ENCODE peak calls at places on chromosomes 16 and 17, in four cellular contexts. R is transverse colon, Y is K562, S is IMR-90. K is an unnamed sample. For H3K9me3, the result is how much of the 10 kb centered on the place peaks cover.

GRCh38 chr16:85269165-85269564 is 156.9 kb upstream of the CIBAR2 start:
- DNase-seq in S (no peak), R (no peak), Y (no peak), K (no peak)

GRCh38 chr16:49923411-49923810 is 67.5 kb upstream of the ZNF423 start:
- DNase-seq in R (no peak), Y (no peak), S (no peak), K (peak)

GRCh38 chr17:2028234-2028614 is 1.7 kb upstream of the DPH1 start:
- DNase-seq in S (no peak), R (no peak), Y (no peak), K (no peak)

GRCh38 chr17:63082273-63082861 is 116.3 kb downstream of the TANC2 start:
- DNase-seq in Y (no peak), R (no peak), S (peak), K (no peak)

GRCh38 chr16:67421030-67421429 is 4.8 kb upstream of the ZDHHC1 start:
- DNase-seq in Y (no peak), R (no peak), S (no peak), K (no peak)

GRCh38 chr16:49580751-49581303 is 207.2 kb downstream of the C16orf78 start:
- DNase-seq in R (no peak), S (peak), Y (no peak), K (no peak)

GRCh38 chr16:17251496-17251895 is 219.3 kb downstream of the XYLT1 start:
- DNase-seq in R (no peak), S (no peak), Y (no peak), K (no peak)

GRCh38 chr17:44309472-44309871 is 1.1 kb downstream of the RUNDC3A start:
- DNase-seq in S (no peak), Y (no peak), R (no peak), K (no peak)

GRCh38 chr16:51113254-51114125 is 37.6 kb downstream of the SALL1 start:
- DNase-seq in S (no peak), Y (no peak), R (no peak), K (no peak)

GRCh38 chr17:73201215-73202069 is 8.6 kb downstream of the COG1 start:
- DNase-seq in R (no peak), Y (peak), S (no peak), K (no peak)

GRCh38 chr17:81210868-81211267 is 11.9 kb downstream of the CEP131 start:
- DNase-seq in Y (no peak), S (no peak), R (no peak), K (no peak)

GRCh38 chr16:10153993-10154788 is 28.0 kb downstream of the GRIN2A start:
- DNase-seq in Y (no peak), S (no peak), R (no peak), K (no peak)

GRCh38 chr17:39668141-39668924 is at the start of gene PNMT:
- DNase-seq in Y (peak), S (peak), R (peak), K (peak)

GRCh38 chr16:85424260-85425060 is 188.7 kb upstream of the GSE1 start:
- DNase-seq in S (no peak), Y (no peak), R (no peak), K (peak)

GRCh38 chr17:68698761-68699160 is 97.6 kb upstream of the FAM20A start:
- DNase-seq in S (no peak), Y (no peak), R (peak), K (no peak)

GRCh38 chr17:79671387-79671752 is 59.4 kb upstream of the ENPP7 start:
- DNase-seq in R (no peak), Y (no peak), S (no peak), K (no peak)

GRCh38 chr16:64738321-64738960 is 383.4 kb downstream of the CDH11 start:
- DNase-seq in R (no peak), Y (no peak), S (peak), K (no peak)

GRCh38 chr17:6506679-6507231 is 49.6 kb downstream of the PITPNM3 start:
- DNase-seq in S (no peak), R (peak), Y (no peak), K (peak)

GRCh38 chr17:57781386-57782050 is 36.4 kb upstream of the CCDC182 start:
- DNase-seq in S (no peak), Y (no peak), R (no peak), K (no peak)

GRCh38 chr16:9112166-9112843 is 20.9 kb downstream of the HAPSTR1 start:
- DNase-seq in S (no peak), R (no peak), Y (no peak), K (no peak)

GRCh38 chr16:77974883-77975282 is 47.5 kb upstream of the CLEC3A start:
- DNase-seq in S (no peak), Y (no peak), R (no peak), K (no peak)

GRCh38 chr17:20988896-20989295 is 53.9 kb downstream of the USP22 start:
- DNase-seq in S (no peak), R (no peak), Y (no peak), K (peak)

GRCh38 chr16:81866820-81867440 is 87.8 kb downstream of the PLCG2 start:
- DNase-seq in Y (no peak), R (peak), S (no peak), K (peak)

GRCh38 chr16:66382966-66383299 is 16.4 kb downstream of the CDH5 start:
- DNase-seq in S (peak), R (no peak), Y (no peak), K (no peak)

GRCh38 chr17:17940451-17940911 is 31.7 kb downstream of the TOM1L2 start:
- DNase-seq in Y (no peak), S (peak), R (no peak), K (no peak)

GRCh38 chr17:67717192-67717623 is 528 bp upstream of the NOL11 start:
- DNase-seq in S (no peak), R (no peak), Y (no peak), K (no peak)

GRCh38 chr17:73196500-73196899 is 3.6 kb downstream of the COG1 start:
- DNase-seq in R (peak), Y (no peak), S (no peak), K (no peak)

GRCh38 chr17:76080207-76080933 is 1.4 kb downstream of the ZACN start:
- DNase-seq in S (no peak), R (no peak), Y (peak), K (peak)

GRCh38 chr17:38562215-38562569 is 43.6 kb downstream of the SRCIN1 start:
- DNase-seq in Y (no peak), S (no peak), R (no peak), K (no peak)
- H3K9me3 ChIP-seq in Y (under half), S (under half), R (under half), K (under half)

DNA sequence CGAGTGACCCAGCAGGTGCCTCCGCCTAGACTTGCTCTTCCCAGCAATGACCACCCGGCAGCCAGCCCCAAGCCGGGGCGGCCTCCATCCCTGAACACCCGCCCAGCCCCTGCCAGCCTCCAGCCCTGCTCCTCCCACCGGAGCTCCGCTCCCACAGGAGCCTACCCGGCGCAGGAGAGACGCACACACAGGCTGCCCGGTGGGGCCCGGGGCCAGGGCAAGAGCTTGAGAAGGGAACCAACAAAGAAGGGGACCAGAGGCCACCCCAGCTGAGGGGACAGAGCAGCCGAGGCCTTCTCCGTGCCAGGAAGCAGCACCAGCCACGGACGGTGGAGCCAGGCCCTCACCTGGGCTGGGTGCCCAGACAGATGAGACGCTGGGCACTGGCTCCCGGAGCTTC is 13.8 kb downstream of the PKD1 start:
- DNase-seq in R (no peak), S (no peak), Y (no peak), K (no peak)
- H3K27ac ChIP-seq in R (peak), S (no peak), Y (no peak), K (no peak)

GRCh38 chr16:4908854-4909401 is 28.0 kb downstream of the PPL start:
- DNase-seq in S (no peak), Y (no peak), R (no peak), K (no peak)

GRCh38 chr16:4913130-4913773 is 23.7 kb downstream of the PPL start:
- DNase-seq in Y (no peak), R (no peak), S (no peak), K (no peak)

GRCh38 chr16:4910828-4911227 is 26.1 kb downstream of the PPL start:
- DNase-seq in S (no peak), Y (no peak), R (no peak), K (no peak)

GRCh38 chr16:4911831-4912422 is 25.0 kb downstream of the PPL start:
- DNase-seq in Y (no peak), R (no peak), S (peak), K (no peak)

DNA sequence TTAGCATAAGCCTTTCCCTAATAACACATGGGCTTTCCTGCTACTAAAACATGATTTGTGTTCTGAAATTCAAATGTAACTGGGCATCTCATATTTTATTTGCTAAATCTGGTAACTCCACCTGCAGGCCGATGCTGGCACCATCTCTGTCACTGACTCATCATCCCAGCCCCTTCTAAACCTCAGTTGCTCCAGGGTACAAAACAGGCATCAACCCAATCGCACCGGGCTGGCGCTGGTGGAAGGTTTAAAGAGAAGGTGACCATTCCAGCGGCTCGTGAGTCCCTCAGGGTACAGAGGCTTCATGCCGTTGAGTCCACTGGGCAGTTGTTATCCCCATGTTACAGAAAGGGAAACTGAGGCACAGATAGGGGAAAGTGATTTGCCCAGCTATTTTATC is 27.1 kb downstream of the PPL start:
- DNase-seq in S (no peak), Y (no peak), R (no peak), K (no peak)
- TF ChIP-seq CTCF in S (no peak), Y (no peak), R (no peak), K (no peak)

GRCh38 chr16:86712158-86713009 is 134.0 kb downstream of the FOXL1 start:
- DNase-seq in R (no peak), S (no peak), Y (no peak), K (peak)

GRCh38 chr16:86714166-86714565 is 135.8 kb downstream of the FOXL1 start:
- DNase-seq in Y (no peak), R (no peak), S (peak), K (no peak)

GRCh38 chr16:86713021-86713631 is 134.8 kb downstream of the FOXL1 start:
- DNase-seq in Y (no peak), R (no peak), S (no peak), K (peak)

GRCh38 chr16:86718118-86718517 is 139.8 kb downstream of the FOXL1 start:
- DNase-seq in Y (no peak), S (peak), R (no peak), K (no peak)

GRCh38 chr16:86716649-86717048 is 138.3 kb downstream of the FOXL1 start:
- DNase-seq in R (no peak), Y (no peak), S (no peak), K (no peak)
- H3K9me3 ChIP-seq in R (under half), Y (under half), S (under half), K (under half)

GRCh38 chr17:37031493-37032083 is 82.8 kb downstream of the AATF start:
- DNase-seq in S (no peak), R (no peak), Y (no peak), K (no peak)
- H3K27ac ChIP-seq in S (no peak), R (no peak), Y (no peak), K (no peak)

GRCh38 chr17:31541559-31541958 is 150.1 kb downstream of the RAB11FIP4 start:
- DNase-seq in S (no peak), Y (no peak), R (no peak), K (no peak)
- TF ChIP-seq CTCF in S (peak), Y (peak), R (no peak), K (no peak)

GRCh38 chr16:35425270-35425669 is 1965.9 kb downstream of the TP53TG3F start:
- DNase-seq in R (no peak), Y (no peak), S (no peak), K (no peak)
- H3K9me3 ChIP-seq in R (under half), Y (under half), S (under half), K (under half)

GRCh38 chr16:2858245-2859025 is 465 bp upstream of the PRSS22 start:
- DNase-seq in R (peak), S (no peak), Y (no peak), K (peak)

GRCh38 chr16:2856686-2857450 is 1.1 kb downstream of the PRSS22 start:
- DNase-seq in R (no peak), S (no peak), Y (no peak), K (no peak)

GRCh38 chr16:2856061-2856670 is 1.8 kb downstream of the PRSS22 start:
- DNase-seq in Y (peak), S (no peak), R (peak), K (no peak)

GRCh38 chr16:2855536-2855935 is 2.4 kb downstream of the PRSS22 start:
- DNase-seq in Y (no peak), R (no peak), S (no peak), K (no peak)

DNA sequence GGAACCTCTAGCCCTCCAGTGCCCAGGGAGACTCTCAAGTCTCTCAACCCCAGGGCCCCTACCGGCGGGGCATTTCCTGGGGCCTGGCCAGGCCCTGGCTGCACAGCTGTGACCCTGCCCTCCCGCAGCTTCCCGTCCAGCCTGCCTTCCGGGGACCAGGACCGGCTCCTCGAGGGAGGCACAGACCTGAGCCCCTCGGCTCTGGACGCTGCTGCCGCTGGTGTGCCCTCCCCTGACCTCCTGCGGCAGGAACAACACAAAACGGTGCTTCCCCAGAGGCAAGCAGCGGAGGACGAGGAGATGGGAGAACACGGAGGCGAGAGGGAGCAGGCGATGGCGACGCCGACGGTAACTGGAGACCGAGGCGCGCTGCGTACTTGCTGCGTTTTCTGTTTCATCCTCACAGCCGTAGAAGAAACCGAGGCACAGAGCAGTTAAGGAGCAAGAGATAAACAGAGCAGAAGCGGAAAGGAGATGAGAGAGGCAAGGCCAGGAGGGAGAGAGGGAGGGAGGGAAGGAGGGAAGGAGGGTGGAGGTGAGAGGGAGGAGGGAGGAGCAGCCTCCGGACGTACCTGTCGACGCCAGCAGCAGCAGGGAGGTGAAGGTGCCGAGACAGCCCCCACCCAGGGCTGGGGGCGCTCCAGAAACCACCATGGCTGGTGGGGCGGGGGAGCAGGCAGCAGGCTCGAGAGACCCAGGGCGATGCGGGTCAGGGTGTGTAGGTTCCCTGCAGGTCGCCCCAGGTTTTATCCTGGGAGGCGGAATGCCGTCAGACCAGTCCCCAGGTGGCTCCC is at the start of gene PRSS22:
- DNase-seq in Y (no peak), S (peak), R (peak), K (peak)
- H3K27ac ChIP-seq in Y (no peak), S (no peak), R (peak), K (peak)

K was measured in upper lobe of right lung.